ENCODE peak calls at places on chromosome 16, in four cellular contexts. B is iPS DF 6.9, S is left cardiac atrium, E is NCI-H1930. T is an unnamed sample.

GRCh38 chr16:20327444-20328041 is at the start of gene GP2:
- DNase-seq in B (no peak), S (no peak), E (no peak), T (no peak)

GRCh38 chr16:1356061-1356900 is 4.5 kb downstream of the GNPTG start:
- DNase-seq in B (no peak), S (no peak), E (no peak), T (no peak)

GRCh38 chr16:88469615-88470395 is 16.7 kb downstream of the ZFPM1 start:
- DNase-seq in B (no peak), S (no peak), E (no peak), T (peak)

GRCh38 chr16:70433456-70434103 is 5.3 kb downstream of the ST3GAL2 start:
- DNase-seq in B (no peak), S (peak), E (no peak), T (no peak)

GRCh38 chr16:11706180-11706742 is 36.4 kb downstream of the TXNDC11 start:
- DNase-seq in B (no peak), S (peak), E (no peak), T (no peak)

GRCh38 chr16:55367796-55368195 is 43.8 kb downstream of the IRX6 start:
- DNase-seq in B (no peak), S (no peak), E (no peak), T (no peak)

GRCh38 chr16:31149332-31149731 is 534 bp downstream of the PRSS36 start:
- DNase-seq in B (no peak), S (no peak), E (no peak), T (no peak)

GRCh38 chr16:85757341-85757822 is 6.5 kb upstream of the C16orf74 start:
- DNase-seq in B (no peak), S (no peak), E (no peak), T (no peak)

GRCh38 chr16:58556678-58557077 is 41.4 kb downstream of the SETD6 start:
- DNase-seq in B (no peak), S (no peak), E (no peak), T (no peak)

GRCh38 chr16:84724619-84725307 is 25.0 kb downstream of the USP10 start:
- DNase-seq in B (no peak), S (no peak), E (no peak), T (peak)

GRCh38 chr16:799948-800833 is at the start of gene GNG13:
- DNase-seq in B (no peak), S (no peak), E (no peak), T (no peak)

GRCh38 chr16:88309905-88310259 is 72.9 kb upstream of the ZNF469 start:
- DNase-seq in B (no peak), S (no peak), E (no peak), T (no peak)